ENCODE peak calls at places on chromosome 9, in five cellular contexts. U, A, Q, I and W are unnamed samples.

GRCh38 chr9:130893250-130894101 is 3.1 kb downstream of the QRFP start:
- ATAC-seq in U (peak; percentile 22), A (no peak), Q (peak; percentile 10), I (no peak), W (peak; percentile 23)

GRCh38 chr9:129990269-129991005 is 52.6 kb downstream of the FNBP1 start:
- ATAC-seq in U (no peak), A (no peak), Q (no peak), I (peak; percentile 68), W (no peak)

GRCh38 chr9:75142208-75142607 is 53.9 kb downstream of the OSTF1 start:
- ATAC-seq in U (no peak), A (no peak), Q (no peak), I (peak; percentile 57), W (no peak)

GRCh38 chr9:131096490-131097258 is at the start of gene AIF1L:
- ATAC-seq in U (peak; percentile 57), A (no peak), Q (peak; percentile 70), I (no peak), W (peak; percentile 35)

GRCh38 chr9:2085719-2086515 is 70.8 kb downstream of the SMARCA2 start:
- ATAC-seq in U (no peak), A (no peak), Q (no peak), I (no peak), W (peak; percentile 58)

GRCh38 chr9:16171851-16172250 is 619.0 kb downstream of the CCDC171 start:
- ATAC-seq in U (no peak), A (no peak), Q (no peak), I (no peak), W (no peak)

GRCh38 chr9:121399883-121400607 is 30.0 kb upstream of the STOM start:
- ATAC-seq in U (peak; percentile 27), A (peak; percentile 84), Q (peak; percentile 35), I (no peak), W (peak; percentile 60)

GRCh38 chr9:114367823-114368609 is 19.8 kb downstream of the AKNA start:
- ATAC-seq in U (no peak), A (no peak), Q (no peak), I (no peak), W (no peak)

GRCh38 chr9:114906922-114907571 is 23.3 kb downstream of the TNFSF8 start:
- ATAC-seq in U (peak; percentile 76), A (no peak), Q (peak; percentile 86), I (no peak), W (no peak)

GRCh38 chr9:72533322-72533721 is 11.9 kb downstream of the TMC1 start:
- ATAC-seq in U (peak; percentile 17), A (no peak), Q (no peak), I (no peak), W (no peak)

GRCh38 chr9:34254141-34254913 is 74.7 kb downstream of the KIF24 start:
- ATAC-seq in U (peak; percentile 62), A (peak; percentile 44), Q (no peak), I (no peak), W (peak; percentile 57)

GRCh38 chr9:37437616-37438015 is 15.1 kb downstream of the GRHPR start:
- ATAC-seq in U (no peak), A (peak; percentile 83), Q (no peak), I (no peak), W (no peak)

GRCh38 chr9:20217596-20217995 is 404.7 kb downstream of the MLLT3 start:
- ATAC-seq in U (no peak), A (no peak), Q (no peak), I (no peak), W (no peak)

GRCh38 chr9:114223564-114224246 is 68.4 kb downstream of the COL27A1 start:
- ATAC-seq in U (peak; percentile 6), A (peak; percentile 85), Q (peak; percentile 45), I (no peak), W (no peak)

GRCh38 chr9:134839441-134840125 is 41.0 kb upstream of the FCN2 start:
- ATAC-seq in U (no peak), A (no peak), Q (peak; percentile 78), I (no peak), W (no peak)

GRCh38 chr9:134837529-134837928 is 43.1 kb upstream of the FCN2 start:
- ATAC-seq in U (no peak), A (no peak), Q (no peak), I (no peak), W (no peak)

GRCh38 chr9:134840511-134840910 is 40.1 kb upstream of the FCN2 start:
- ATAC-seq in U (no peak), A (no peak), Q (no peak), I (no peak), W (no peak)

GRCh38 chr9:134836406-134836970 is 44.1 kb upstream of the FCN2 start:
- ATAC-seq in U (no peak), A (no peak), Q (no peak), I (no peak), W (no peak)

GRCh38 chr9:134838651-134839431 is 41.8 kb upstream of the FCN2 start:
- ATAC-seq in U (no peak), A (no peak), Q (no peak), I (no peak), W (no peak)
- H3K27me3 ChIP-seq in U (no peaks in the 10 kb centered on the region), A (no peaks in the 10 kb centered on the region), Q (peaks cover 89% of the 10 kb centered on the region), I (no peaks in the 10 kb centered on the region), W (no peaks in the 10 kb centered on the region)

DNA sequence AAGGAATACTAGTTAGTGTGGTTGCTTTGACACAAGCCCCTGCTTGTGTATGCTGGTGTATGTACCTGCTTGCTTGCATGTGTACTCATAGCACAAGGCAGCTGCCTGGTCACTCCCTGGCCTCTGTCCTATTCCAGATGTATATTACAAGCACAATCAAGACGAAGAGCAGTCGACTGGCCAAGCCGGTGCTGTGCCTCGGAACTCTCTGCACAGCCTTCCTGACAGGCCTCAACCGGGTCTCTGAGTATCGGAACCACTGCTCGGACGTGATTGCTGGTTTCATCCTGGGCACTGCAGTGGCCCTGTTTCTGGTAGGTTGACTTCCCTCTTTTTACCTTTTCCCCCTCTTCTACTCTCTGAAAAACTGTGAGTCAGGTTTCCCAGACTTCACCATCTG is 72.1 kb downstream of the BAAT start:
- ATAC-seq in U (no peak), A (no peak), Q (no peak), I (no peak), W (no peak)
- H3K27me3 ChIP-seq in U (peaks cover 1% of the 10 kb centered on the region), A (no peaks in the 10 kb centered on the region), Q (no peaks in the 10 kb centered on the region), I (no peaks in the 10 kb centered on the region), W (peaks cover 6% of the 10 kb centered on the region)

DNA sequence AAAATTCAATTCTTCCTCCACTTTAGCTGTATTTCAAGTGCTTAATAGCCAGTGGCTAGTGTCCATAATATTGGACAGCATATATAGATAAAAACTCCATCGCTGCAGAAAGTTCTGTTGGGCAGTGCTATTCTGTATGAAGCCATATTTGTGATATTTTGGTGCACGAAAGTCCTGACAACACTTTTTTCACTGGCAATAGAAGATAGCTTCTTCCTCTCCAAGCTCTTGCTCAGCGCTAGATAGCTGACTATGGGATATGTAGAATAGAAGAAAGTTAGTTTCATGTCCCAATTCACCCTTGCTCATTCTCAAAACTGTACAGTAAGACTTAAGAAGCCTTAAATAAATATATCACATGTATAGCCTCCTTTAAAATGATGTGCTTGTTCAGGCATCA is 269.9 kb downstream of the TLR4 start:
- ATAC-seq in U (no peak), A (no peak), Q (no peak), I (no peak), W (no peak)
- H3K27me3 ChIP-seq in U (no peaks in the 10 kb centered on the region), A (no peaks in the 10 kb centered on the region), Q (no peaks in the 10 kb centered on the region), I (no peaks in the 10 kb centered on the region), W (no peaks in the 10 kb centered on the region)

GRCh38 chr9:137492464-137493162 is 33.5 kb upstream of the NSMF start:
- ATAC-seq in U (no peak), A (no peak), Q (peak; percentile 71), I (no peak), W (no peak)

GRCh38 chr9:137491735-137492432 is 32.8 kb upstream of the NSMF start:
- ATAC-seq in U (no peak), A (no peak), Q (no peak), I (no peak), W (no peak)

GRCh38 chr9:137488330-137488653 is 29.2 kb upstream of the NSMF start:
- ATAC-seq in U (peak; percentile 21), A (no peak), Q (no peak), I (no peak), W (no peak)

GRCh38 chr9:137488906-137489305 is 29.8 kb upstream of the NSMF start:
- ATAC-seq in U (no peak), A (no peak), Q (no peak), I (no peak), W (no peak)

DNA sequence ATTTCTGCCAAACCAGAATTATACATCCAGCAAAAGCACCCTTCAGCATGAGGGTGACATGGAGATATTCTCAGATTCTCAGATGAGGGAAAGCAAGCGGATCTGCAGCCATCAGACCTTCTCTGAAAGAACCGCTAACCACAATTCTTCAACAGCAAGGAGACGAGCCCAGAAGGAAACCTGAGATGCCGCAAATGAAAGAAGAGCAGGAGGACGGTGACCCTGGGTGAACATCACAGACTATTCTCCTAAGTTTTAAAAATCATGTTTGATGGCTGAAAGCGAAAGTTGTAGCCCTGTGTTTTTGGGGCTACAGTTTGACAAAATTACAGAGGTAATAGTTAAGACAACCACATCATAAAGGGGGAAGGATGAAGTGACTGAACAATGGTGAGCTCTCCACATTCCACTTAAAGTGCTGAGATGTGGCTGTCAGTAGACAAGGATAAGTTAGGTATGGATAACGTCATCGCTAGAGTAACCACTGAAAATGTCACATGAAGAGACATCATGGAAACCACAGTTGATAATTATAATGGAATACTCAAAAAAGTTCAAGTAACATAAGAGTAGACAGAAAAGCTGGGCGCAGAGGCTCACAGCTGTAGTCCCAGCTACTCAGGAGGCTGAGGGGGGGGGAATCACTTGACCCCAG is 31.5 kb upstream of the NSMF start:
- ATAC-seq in U (no peak), A (no peak), Q (no peak), I (no peak), W (no peak)
- H3K27me3 ChIP-seq in U (peaks cover 28% of the 10 kb centered on the region), A (no peaks in the 10 kb centered on the region), Q (peaks cover 43% of the 10 kb centered on the region), I (no peaks in the 10 kb centered on the region), W (no peaks in the 10 kb centered on the region)

GRCh38 chr9:21762064-21762463 is 40.4 kb upstream of the MTAP start:
- ATAC-seq in U (no peak), A (no peak), Q (no peak), I (no peak), W (no peak)
- H3K27me3 ChIP-seq in U (no peaks in the 10 kb centered on the region), A (no peaks in the 10 kb centered on the region), Q (no peaks in the 10 kb centered on the region), I (peaks cover 16% of the 10 kb centered on the region), W (peaks cover 10% of the 10 kb centered on the region)